ENCODE peak calls at places on chromosomes 5 and 9, in seven cellular contexts. X, R, E, T, P, I and Z are unnamed samples. For H3K36me3, the result is how much of the 10 kb centered on the place peaks cover.

GRCh38 chr5:156631005-156631404 is 219.1 kb upstream of the PPP1R2B start:
- DNase-seq in X (no peak), R (no peak), E (no peak), T (no peak), P (no peak), I (no peak), Z (no peak)

GRCh38 chr9:76423216-76424177 is 29.3 kb upstream of the RFK start:
- DNase-seq in X (no peak), R (no peak), E (no peak), T (no peak), P (no peak), I (no peak), Z (no peak)

GRCh38 chr9:107067715-107068416 is 204.9 kb downstream of the ZNF462 start:
- DNase-seq in X (no peak), R (no peak), E (no peak), T (no peak), P (no peak), I (peak), Z (peak)

GRCh38 chr5:177988989-177989625 is 6.9 kb downstream of the PROP1 start:
- DNase-seq in X (no peak), R (no peak), E (no peak), T (no peak), P (no peak), I (no peak), Z (no peak)

GRCh38 chr5:1948663-1949191 is 66.0 kb upstream of the IRX4 start:
- DNase-seq in X (no peak), R (no peak), E (no peak), T (no peak), P (no peak), I (no peak), Z (peak)

GRCh38 chr9:115333671-115334070 is 215.7 kb upstream of the TNC start:
- DNase-seq in X (no peak), R (no peak), E (no peak), T (no peak), P (no peak), I (no peak), Z (no peak)

GRCh38 chr9:29285818-29286217 is 1712.5 kb upstream of the C9orf72 start:
- DNase-seq in X (no peak), R (no peak), E (no peak), T (no peak), P (no peak), I (no peak), Z (no peak)

GRCh38 chr5:66074891-66075290 is 69.2 kb upstream of the SREK1 start:
- DNase-seq in X (no peak), R (no peak), E (no peak), T (no peak), P (no peak), I (no peak), Z (no peak)

GRCh38 chr5:21071421-21071820 is 1083.4 kb upstream of the CDH18 start:
- DNase-seq in X (no peak), R (no peak), E (no peak), T (no peak), P (no peak), I (no peak), Z (no peak)

GRCh38 chr5:9765421-9765820 is 135.3 kb upstream of the TAS2R1 start:
- DNase-seq in X (peak), R (no peak), E (no peak), T (no peak), P (no peak), I (no peak), Z (no peak)

GRCh38 chr9:135665795-135666189 is 2.7 kb downstream of the LCN9 start:
- DNase-seq in X (peak), R (no peak), E (no peak), T (no peak), P (peak), I (no peak), Z (no peak)

GRCh38 chr9:10586407-10586806 is 26.4 kb downstream of the PTPRD start:
- DNase-seq in X (no peak), R (no peak), E (no peak), T (no peak), P (no peak), I (no peak), Z (no peak)

GRCh38 chr5:95759634-95760033 is 28.5 kb downstream of the RHOBTB3 start:
- DNase-seq in X (no peak), R (no peak), E (no peak), T (no peak), P (no peak), I (peak), Z (peak)

GRCh38 chr5:56676091-56676768 is 139.1 kb upstream of the MAP3K1 start:
- DNase-seq in X (no peak), R (no peak), E (no peak), T (no peak), P (no peak), I (no peak), Z (no peak)

GRCh38 chr5:139637438-139638089 is 10.6 kb upstream of the CXXC5 start:
- DNase-seq in X (peak), R (peak), E (peak), T (peak), P (peak), I (peak), Z (peak)

GRCh38 chr9:118533101-118533500 is 828.9 kb downstream of the TLR4 start:
- DNase-seq in X (no peak), R (no peak), E (no peak), T (no peak), P (no peak), I (no peak), Z (no peak)

GRCh38 chr5:112546946-112547647 is 128.0 kb upstream of the EPB41L4A start:
- DNase-seq in X (no peak), R (no peak), E (no peak), T (no peak), P (no peak), I (no peak), Z (no peak)

GRCh38 chr5:136155769-136156168 is 23.1 kb downstream of the SMAD5 start:
- DNase-seq in X (no peak), R (no peak), E (no peak), T (no peak), P (no peak), I (no peak), Z (no peak)

GRCh38 chr5:136155078-136155477 is 22.4 kb downstream of the SMAD5 start:
- DNase-seq in X (no peak), R (no peak), E (no peak), T (no peak), P (no peak), I (no peak), Z (no peak)

GRCh38 chr5:136157514-136157913 is 24.9 kb downstream of the SMAD5 start:
- DNase-seq in X (no peak), R (no peak), E (no peak), T (no peak), P (no peak), I (no peak), Z (no peak)

GRCh38 chr5:136162001-136162400 is 29.4 kb downstream of the SMAD5 start:
- DNase-seq in X (no peak), R (no peak), E (no peak), T (no peak), P (no peak), I (no peak), Z (no peak)

GRCh38 chr5:136159457-136159856 is 26.8 kb downstream of the SMAD5 start:
- DNase-seq in X (no peak), R (no peak), E (no peak), T (no peak), P (no peak), I (no peak), Z (no peak)
- H3K36me3 ChIP-seq in X (half or more), R (under half), E (under half), T (half or more), P (under half), I (under half), Z (under half)

GRCh38 chr9:84424945-84425344 is 84.4 kb upstream of the SLC28A3 start:
- DNase-seq in X (no peak), R (no peak), E (no peak), T (no peak), P (no peak), I (no peak), Z (no peak)

DNA sequence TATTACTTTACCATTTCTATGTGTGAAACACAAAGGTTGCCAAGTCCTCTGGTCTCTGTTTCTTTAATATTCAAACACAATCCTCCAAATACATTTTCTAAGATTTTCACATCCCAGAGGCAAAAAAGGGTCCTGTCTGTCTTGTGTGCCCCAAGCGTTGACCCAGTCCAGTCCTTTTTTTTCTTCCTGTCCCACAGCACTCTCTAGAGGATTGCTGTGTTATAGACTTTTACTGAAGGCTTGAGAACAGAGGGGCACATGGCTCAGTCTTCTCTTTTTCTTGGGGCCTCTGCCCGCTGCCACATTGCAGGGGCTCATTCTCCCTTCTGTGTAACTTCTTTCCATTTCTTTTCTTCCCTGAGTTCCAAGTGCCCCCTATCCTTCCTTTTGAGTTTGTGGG is 78.6 kb upstream of the SLC28A3 start:
- DNase-seq in X (no peak), R (no peak), E (no peak), T (no peak), P (no peak), I (no peak), Z (no peak)
- TF ChIP-seq CTCF in X (no peak), R (no peak), E (no peak), T (peak), P (no peak), I (no peak), Z (no peak)

DNA sequence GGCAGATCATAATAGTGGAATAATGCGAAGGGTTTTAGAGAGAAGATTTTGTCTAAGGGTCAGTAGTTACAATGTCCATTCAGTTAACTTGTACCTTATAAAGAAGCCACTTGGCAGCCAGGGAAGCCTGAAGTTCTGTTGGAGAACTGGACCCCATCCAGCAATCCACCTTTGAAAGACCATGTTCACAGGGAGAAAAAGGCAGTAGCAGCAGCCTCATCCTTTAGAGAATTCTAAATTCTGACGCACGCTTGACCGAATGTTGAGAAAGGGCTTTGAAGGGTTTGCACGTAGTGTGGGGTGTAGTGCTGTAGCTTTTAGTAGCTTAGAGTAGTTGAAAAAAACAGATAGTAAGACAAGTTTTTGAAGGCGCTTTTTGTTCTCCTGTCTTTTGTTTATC is 42.8 kb downstream of the MCCC2 start:
- DNase-seq in X (no peak), R (no peak), E (no peak), T (no peak), P (no peak), I (no peak), Z (no peak)
- H3K36me3 ChIP-seq in X (under half), R (under half), E (under half), T (under half), P (under half), I (under half), Z (under half)

DNA sequence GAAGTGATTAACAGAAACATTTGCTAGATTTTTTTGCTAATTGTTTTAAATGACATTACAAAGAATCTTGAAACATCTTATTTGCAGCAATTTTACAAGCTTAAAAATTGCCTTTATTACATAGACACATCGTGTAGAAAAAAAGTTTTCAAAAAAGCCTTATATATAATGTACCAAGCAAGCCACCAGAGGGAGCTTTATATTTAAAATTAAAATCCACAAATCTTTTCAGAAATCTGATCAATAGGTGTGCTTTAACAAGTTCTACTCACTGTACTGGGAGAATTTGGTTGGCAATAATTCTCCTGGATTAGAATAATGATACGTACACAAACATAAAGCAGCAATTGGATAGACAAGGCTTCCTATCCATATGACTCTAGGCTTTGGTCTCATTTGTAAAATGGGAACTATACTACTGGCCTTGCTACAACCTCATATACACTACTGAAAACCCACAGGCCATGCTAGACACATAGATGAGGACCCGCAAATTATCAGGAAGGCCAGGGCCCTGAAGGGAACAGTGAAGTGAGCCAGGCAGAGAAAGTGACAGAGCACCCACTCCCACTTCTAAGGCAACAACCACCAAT is 4.8 kb downstream of the PSMB7 start:
- DNase-seq in X (no peak), R (no peak), E (no peak), T (no peak), P (no peak), I (no peak), Z (no peak)
- TF ChIP-seq CTCF in X (peak), R (peak), E (peak), T (no peak), P (no peak), I (no peak), Z (no peak)

GRCh38 chr9:110146371-110146770 is 61.6 kb downstream of the C9orf152 start:
- DNase-seq in X (no peak), R (no peak), E (no peak), T (no peak), P (no peak), I (no peak), Z (no peak)
- H3K36me3 ChIP-seq in X (under half), R (under half), E (under half), T (under half), P (under half), I (under half), Z (under half)

DNA sequence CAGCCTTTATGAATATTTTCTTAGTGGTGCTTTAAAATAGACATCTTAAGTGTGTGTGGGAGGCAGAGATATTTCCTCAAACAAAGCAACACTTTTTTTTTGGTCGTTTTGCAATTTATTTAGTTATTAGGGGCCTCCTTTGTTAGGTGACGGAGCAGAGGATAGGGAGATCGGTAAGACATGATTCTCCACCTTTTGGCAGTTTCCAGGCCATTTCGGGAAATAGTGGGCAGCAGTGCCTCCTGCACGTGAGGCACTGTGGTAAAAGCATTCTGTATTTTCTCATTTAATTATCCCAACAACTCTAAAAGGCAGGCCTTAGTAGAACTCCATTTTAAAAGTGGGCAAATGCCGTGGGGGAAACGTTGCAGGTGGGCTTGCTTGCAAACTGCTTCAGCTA is 1.9 kb downstream of the OCLN start:
- DNase-seq in X (no peak), R (no peak), E (no peak), T (no peak), P (no peak), I (no peak), Z (no peak)
- TF ChIP-seq CTCF in X (no peak), R (no peak), E (no peak), T (no peak), P (no peak), I (no peak), Z (no peak)

GRCh38 chr9:132669636-132670358 is at the start of gene DDX31:
- DNase-seq in X (peak), R (peak), E (peak), T (peak), P (peak), I (peak), Z (peak)
- H3K36me3 ChIP-seq in X (under half), R (under half), E (under half), T (under half), P (under half), I (under half), Z (under half)

GRCh38 chr5:179907570-179908324 is at the start of gene TBC1D9B:
- DNase-seq in X (peak), R (peak), E (no peak), T (peak), P (peak), I (peak), Z (peak)
- TF ChIP-seq CTCF in X (peak), R (peak), E (peak), T (peak), P (peak), I (peak), Z (peak)

DNA sequence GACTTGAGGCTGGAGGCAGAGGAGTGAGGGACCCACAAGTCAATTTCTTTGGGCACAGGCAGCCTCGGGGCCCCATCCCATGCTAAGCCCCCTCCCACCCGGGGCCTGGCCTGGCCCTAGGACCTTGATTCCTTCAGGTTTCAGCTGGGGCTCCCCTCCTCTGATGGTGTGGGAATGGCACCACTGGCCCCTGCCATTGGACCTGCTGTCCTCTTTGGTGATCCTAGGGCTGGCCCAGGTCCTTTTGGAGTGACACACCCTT is 10.5 kb downstream of the ERGIC1 start:
- DNase-seq in X (no peak), R (no peak), E (no peak), T (no peak), P (no peak), I (no peak), Z (no peak)
- H3K36me3 ChIP-seq in X (under half), R (under half), E (under half), T (under half), P (under half), I (under half), Z (under half)

DNA sequence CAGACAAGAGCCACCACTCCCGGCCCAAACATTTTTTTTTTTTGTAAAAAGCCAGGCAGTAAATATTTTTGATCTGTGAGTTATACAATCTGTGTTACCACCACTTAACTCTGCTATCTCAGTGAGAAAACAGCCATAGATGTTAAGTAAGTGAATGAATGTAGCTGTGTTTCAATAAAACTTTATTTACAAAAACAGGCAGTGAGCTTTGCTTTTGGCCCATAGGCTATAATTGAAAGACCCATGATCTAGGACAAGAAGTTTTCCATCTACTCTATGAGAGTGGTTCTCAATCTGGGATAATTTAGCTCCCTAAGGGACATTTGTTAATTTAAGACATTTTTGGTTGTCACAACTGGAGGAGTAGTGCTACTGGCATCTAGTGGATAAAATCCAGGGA is 91.0 kb downstream of the TMC1 start:
- DNase-seq in X (no peak), R (no peak), E (no peak), T (no peak), P (no peak), I (no peak), Z (no peak)
- TF ChIP-seq CTCF in X (no peak), R (no peak), E (no peak), T (no peak), P (no peak), I (no peak), Z (no peak)